ENCODE peak calls at places on chromosomes 4 and X, in five cellular contexts. V is right atrium auricular region, G is M059J, S is prostate gland, J is MCF 10A. U is an unnamed sample.

GRCh38 chr4:82983450-82983849 is 27.2 kb downstream of the LIN54 start:
- DNase-seq in V (no peak), G (no peak), S (no peak), J (no peak), U (no peak)

GRCh38 chr4:121380448-121381147 is at the start of gene QRFPR:
- DNase-seq in V (no peak), G (no peak), S (no peak), J (peak; percentile 88), U (no peak)

GRCh38 chr4:95548738-95549245 is at the start of gene UNC5C:
- DNase-seq in V (peak; percentile 90), G (peak; percentile 65), S (peak; percentile 17), J (peak; percentile 55), U (peak; percentile 21)

GRCh38 chr4:154757713-154758112 is 13.9 kb downstream of the LRAT start:
- DNase-seq in V (no peak), G (no peak), S (no peak), J (no peak), U (no peak)

GRCh38 chr4:184400375-184400870 is 73.9 kb downstream of the IRF2 start:
- DNase-seq in V (peak; percentile 83), G (peak; percentile 93), S (no peak), J (peak; percentile 95), U (no peak)

GRCh38 chr4:68907230-68907629 is 44.4 kb downstream of the UGT2A3 start:
- DNase-seq in V (no peak), G (no peak), S (no peak), J (no peak), U (no peak)

GRCh38 chr4:149311076-149311475 is 504.6 kb downstream of the IQCM start:
- DNase-seq in V (no peak), G (no peak), S (no peak), J (no peak), U (no peak)

GRCh38 chrX:69626129-69626528 is 10.2 kb downstream of the EDA start:
- DNase-seq in V (no peak), G (no peak), S (no peak), J (no peak), U (no peak)

GRCh38 chr4:3268395-3269104 is 19.6 kb downstream of the MSANTD1 start:
- DNase-seq in V (no peak), G (no peak), S (no peak), J (no peak), U (no peak)

GRCh38 chrX:38426785-38427184 is 74.4 kb downstream of the OTC start:
- DNase-seq in V (no peak), G (peak; percentile 6), S (no peak), J (peak; percentile 51), U (peak; percentile 38)

GRCh38 chr4:6245246-6246169 is 24.1 kb upstream of the WFS1 start:
- DNase-seq in V (no peak), G (no peak), S (no peak), J (no peak), U (peak; percentile 32)

GRCh38 chr4:7581477-7581876 is 146.7 kb upstream of the PSAPL1 start:
- DNase-seq in V (no peak), G (peak; percentile 19), S (no peak), J (peak; percentile 36), U (peak; percentile 16)

GRCh38 chrX:39261446-39262147 is 460.3 kb downstream of the MID1IP1 start:
- DNase-seq in V (no peak), G (peak; percentile 85), S (no peak), J (peak; percentile 69), U (no peak)

GRCh38 chr4:140144937-140145336 is 9.0 kb downstream of the MAML3 start:
- DNase-seq in V (no peak), G (no peak), S (no peak), J (no peak), U (no peak)